ENCODE peak calls at places on chromosomes 3 and 15, in eight cellular contexts. X, Z, O, R, N, H, W and Y are unnamed samples.

GRCh38 chr3:184715943-184716651 is 4.2 kb upstream of the MAGEF1 start:
- DNase-seq in X (no peak), Z (no peak), O (no peak), R (no peak), N (no peak), H (no peak), W (no peak), Y (no peak)

GRCh38 chr3:160707187-160707789 is 30.3 kb downstream of the ARL14 start:
- DNase-seq in X (no peak), Z (peak), O (no peak), R (no peak), N (peak), H (no peak), W (peak), Y (no peak)

GRCh38 chr3:114983248-114983647 is 163.8 kb downstream of the ZBTB20 start:
- DNase-seq in X (no peak), Z (no peak), O (no peak), R (no peak), N (no peak), H (no peak), W (no peak), Y (no peak)

GRCh38 chr3:123520656-123521055 is 64.2 kb downstream of the HACD2 start:
- DNase-seq in X (no peak), Z (no peak), O (no peak), R (no peak), N (no peak), H (no peak), W (no peak), Y (no peak)

GRCh38 chr15:25886498-25887140 is 23.5 kb upstream of the ATP10A start:
- DNase-seq in X (no peak), Z (no peak), O (no peak), R (no peak), N (no peak), H (no peak), W (no peak), Y (no peak)

GRCh38 chr3:126527006-126527405 is 3.1 kb downstream of the CHST13 start:
- DNase-seq in X (no peak), Z (no peak), O (peak), R (peak), N (no peak), H (no peak), W (no peak), Y (no peak)

GRCh38 chr3:48897401-48898376 is 993 bp downstream of the SLC25A20 start:
- DNase-seq in X (peak), Z (no peak), O (no peak), R (peak), N (no peak), H (no peak), W (no peak), Y (no peak)

GRCh38 chr3:16978234-16978920 is 93.6 kb downstream of the PLCL2 start:
- DNase-seq in X (no peak), Z (no peak), O (no peak), R (no peak), N (no peak), H (no peak), W (no peak), Y (no peak)

GRCh38 chr3:152402698-152403456 is 134.1 kb downstream of the MBNL1 start:
- DNase-seq in X (no peak), Z (no peak), O (no peak), R (no peak), N (no peak), H (no peak), W (no peak), Y (no peak)

GRCh38 chr3:141407043-141407442 is 38.7 kb downstream of the ZBTB38 start:
- DNase-seq in X (no peak), Z (no peak), O (no peak), R (no peak), N (no peak), H (no peak), W (no peak), Y (no peak)

GRCh38 chr15:30859091-30859874 is 44.4 kb upstream of the FAN1 start:
- DNase-seq in X (no peak), Z (peak), O (no peak), R (no peak), N (peak), H (no peak), W (peak), Y (no peak)

GRCh38 chr3:15148614-15149013 is 49.7 kb upstream of the RBSN start:
- DNase-seq in X (no peak), Z (peak), O (peak), R (no peak), N (peak), H (peak), W (peak), Y (no peak)

GRCh38 chr15:68200016-68200861 is 4.9 kb downstream of the CALML4 start:
- DNase-seq in X (no peak), Z (no peak), O (no peak), R (no peak), N (peak), H (no peak), W (no peak), Y (no peak)

GRCh38 chr3:23740517-23741402 is 65.0 kb upstream of the UBE2E1 start:
- DNase-seq in X (no peak), Z (no peak), O (no peak), R (peak), N (no peak), H (no peak), W (peak), Y (no peak)

GRCh38 chr3:29212789-29213433 is 68.0 kb upstream of the RBMS3 start:
- DNase-seq in X (no peak), Z (no peak), O (no peak), R (no peak), N (no peak), H (no peak), W (no peak), Y (no peak)

GRCh38 chr3:171347017-171347979 is 112.9 kb downstream of the TNIK start:
- DNase-seq in X (no peak), Z (no peak), O (no peak), R (peak), N (peak), H (no peak), W (no peak), Y (no peak)

GRCh38 chr3:154678271-154678670 is 248.3 kb upstream of the GPR149 start:
- DNase-seq in X (no peak), Z (no peak), O (no peak), R (no peak), N (no peak), H (no peak), W (no peak), Y (no peak)

GRCh38 chr3:164524201-164524600 is 554.1 kb downstream of the SI start:
- DNase-seq in X (no peak), Z (no peak), O (no peak), R (no peak), N (no peak), H (no peak), W (no peak), Y (no peak)

GRCh38 chr3:87509401-87509800 is 233.0 kb upstream of the POU1F1 start:
- DNase-seq in X (no peak), Z (peak), O (no peak), R (no peak), N (no peak), H (peak), W (no peak), Y (no peak)

GRCh38 chr15:42498212-42499038 is 3.0 kb downstream of the SNAP23 start:
- DNase-seq in X (no peak), Z (no peak), O (no peak), R (no peak), N (no peak), H (no peak), W (no peak), Y (no peak)

GRCh38 chr3:45055032-45055410 is 28.9 kb downstream of the CLEC3B start:
- DNase-seq in X (no peak), Z (no peak), O (no peak), R (no peak), N (no peak), H (no peak), W (no peak), Y (no peak)

GRCh38 chr3:11655188-11655928 is 11.6 kb upstream of the VGLL4 start:
- DNase-seq in X (no peak), Z (peak), O (peak), R (no peak), N (peak), H (peak), W (peak), Y (no peak)

GRCh38 chr3:12706504-12707253 is 42.8 kb upstream of the RAF1 start:
- DNase-seq in X (peak), Z (peak), O (peak), R (peak), N (peak), H (peak), W (peak), Y (peak)

GRCh38 chr3:181103605-181104004 is 114.1 kb upstream of the DNAJC19 start:
- DNase-seq in X (no peak), Z (peak), O (no peak), R (no peak), N (peak), H (peak), W (no peak), Y (no peak)

GRCh38 chr3:10248984-10249748 is 907 bp downstream of the TATDN2 start:
- DNase-seq in X (peak), Z (peak), O (peak), R (peak), N (peak), H (peak), W (peak), Y (peak)

GRCh38 chr3:109903100-109903499 is 565.8 kb upstream of the DPPA4 start:
- DNase-seq in X (no peak), Z (peak), O (no peak), R (no peak), N (peak), H (no peak), W (no peak), Y (no peak)
- TF ChIP-seq CTCF in X (no peak), Z (peak), O (no peak), R (no peak), N (no peak), H (no peak), W (no peak), Y (no peak)

GRCh38 chr3:178739720-178740119 is 203.5 kb downstream of the KCNMB2 start:
- DNase-seq in X (no peak), Z (no peak), O (no peak), R (no peak), N (no peak), H (no peak), W (no peak), Y (no peak)
- TF ChIP-seq CTCF in X (no peak), Z (no peak), O (no peak), R (no peak), N (no peak), H (no peak), W (no peak), Y (no peak)

DNA sequence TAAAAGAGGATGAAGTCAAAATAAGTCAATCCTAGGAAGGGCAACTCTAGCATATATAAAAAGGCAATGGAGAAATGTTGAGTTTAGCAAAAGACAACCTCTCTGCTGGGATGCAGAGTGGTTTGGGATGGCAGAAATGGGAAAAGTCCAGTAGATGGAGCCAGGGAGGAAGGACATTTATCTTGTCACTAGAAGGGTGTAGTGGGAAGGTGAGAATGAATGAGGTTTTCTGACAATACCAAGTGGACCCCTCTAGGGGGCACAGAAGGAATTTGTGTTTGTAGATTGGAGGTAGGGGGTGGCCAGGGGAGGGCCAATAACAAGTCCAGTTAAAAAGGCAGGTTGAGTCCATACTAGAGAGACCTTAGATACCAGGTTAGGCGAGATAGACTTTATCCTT is 80.0 kb downstream of the THSD4 start:
- DNase-seq in X (no peak), Z (peak), O (no peak), R (no peak), N (no peak), H (no peak), W (peak), Y (no peak)
- TF ChIP-seq CTCF in X (no peak), Z (peak), O (no peak), R (no peak), N (peak), H (peak), W (peak), Y (no peak)

GRCh38 chr15:92224843-92225242 is 168.8 kb upstream of the ST8SIA2 start:
- DNase-seq in X (no peak), Z (no peak), O (no peak), R (no peak), N (no peak), H (no peak), W (no peak), Y (no peak)

GRCh38 chr15:92231461-92231860 is 162.2 kb upstream of the ST8SIA2 start:
- DNase-seq in X (no peak), Z (no peak), O (no peak), R (no peak), N (no peak), H (no peak), W (no peak), Y (no peak)

GRCh38 chr15:92228830-92229229 is 164.9 kb upstream of the ST8SIA2 start:
- DNase-seq in X (no peak), Z (no peak), O (no peak), R (no peak), N (no peak), H (no peak), W (no peak), Y (no peak)

DNA sequence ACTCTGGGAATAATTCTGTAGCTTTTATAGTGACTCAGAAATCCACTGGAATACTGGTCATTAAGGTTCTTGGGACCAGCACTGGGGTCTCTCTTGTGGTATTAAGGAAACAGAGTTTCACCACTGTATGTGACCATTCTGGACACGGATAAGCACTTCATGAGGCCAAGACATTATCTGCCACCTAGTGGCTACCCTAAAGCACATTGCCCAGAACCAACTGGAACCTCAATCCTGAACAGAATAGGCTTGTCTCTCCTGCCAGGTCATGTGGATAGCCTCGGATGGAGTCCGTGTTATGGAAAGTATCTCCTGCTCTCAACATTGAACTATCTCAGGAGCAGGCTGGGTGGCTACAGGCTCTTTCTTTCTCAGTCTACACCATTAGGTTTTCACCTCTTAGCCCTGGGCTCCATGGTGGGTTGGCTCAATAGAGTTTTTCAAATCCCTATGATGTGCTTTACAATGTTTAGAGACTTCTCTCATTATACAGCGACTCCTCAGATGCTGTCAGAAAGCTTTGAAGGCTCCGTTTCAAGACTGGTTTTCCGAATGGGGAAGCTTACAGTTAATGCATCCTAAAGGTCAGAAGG is 167.6 kb upstream of the ST8SIA2 start:
- DNase-seq in X (no peak), Z (peak), O (no peak), R (no peak), N (peak), H (peak), W (no peak), Y (no peak)
- TF ChIP-seq CTCF in X (no peak), Z (peak), O (peak), R (no peak), N (peak), H (peak), W (peak), Y (no peak)

DNA sequence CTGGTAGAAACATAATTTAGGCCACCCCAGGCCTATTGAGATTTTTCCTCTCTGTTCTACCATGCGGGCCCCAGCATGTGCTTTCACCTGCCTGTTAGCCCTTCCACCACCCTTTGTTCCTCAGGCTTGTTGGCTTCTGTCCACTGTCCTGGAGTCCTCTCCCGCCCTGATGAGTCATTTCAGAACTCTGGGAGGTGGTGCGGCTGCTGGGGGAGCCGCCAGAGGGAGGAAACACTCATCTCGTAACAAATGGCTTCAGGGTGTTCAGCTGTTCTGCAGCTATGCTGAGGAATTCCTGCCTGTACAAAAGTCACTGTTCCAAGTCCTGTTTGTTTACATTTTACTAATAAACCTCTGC is 36.3 kb downstream of the LRTM1 start:
- DNase-seq in X (no peak), Z (no peak), O (no peak), R (no peak), N (peak), H (no peak), W (peak), Y (no peak)
- TF ChIP-seq CTCF in X (no peak), Z (no peak), O (no peak), R (no peak), N (peak), H (no peak), W (peak), Y (no peak)

DNA sequence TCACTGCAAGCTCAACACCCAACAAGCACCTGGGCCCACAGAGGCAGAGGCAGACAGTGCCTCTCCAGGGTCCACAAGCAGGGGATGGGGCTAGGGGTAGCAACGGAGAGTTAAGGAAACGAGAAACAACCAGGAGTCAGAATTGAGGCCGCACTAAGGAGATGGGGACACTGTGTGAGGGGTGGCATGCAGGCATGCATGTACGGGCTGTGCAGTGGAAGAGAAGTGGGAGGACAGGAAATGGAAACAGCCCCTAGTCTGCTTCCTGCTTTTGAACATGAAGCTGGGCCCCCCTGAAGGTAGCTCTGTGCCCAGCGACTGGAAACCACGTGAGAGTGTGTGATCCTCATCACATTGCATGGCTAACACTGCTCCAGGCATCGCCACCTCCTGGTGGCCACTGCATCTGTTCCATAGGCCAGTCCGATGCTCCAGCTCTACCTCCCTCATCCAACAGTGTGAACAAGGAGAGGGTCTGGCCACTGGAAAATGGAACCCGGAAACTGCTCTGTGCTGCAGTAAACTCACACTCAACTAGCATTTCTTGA is 44.0 kb downstream of the XXYLT1 start:
- DNase-seq in X (no peak), Z (peak), O (peak), R (no peak), N (peak), H (no peak), W (no peak), Y (no peak)
- TF ChIP-seq CTCF in X (no peak), Z (peak), O (no peak), R (peak), N (peak), H (no peak), W (no peak), Y (no peak)

GRCh38 chr3:32420138-32420981 is 28.7 kb downstream of the CMTM7 start:
- DNase-seq in X (no peak), Z (peak), O (no peak), R (no peak), N (peak), H (peak), W (peak), Y (peak)
- TF ChIP-seq CTCF in X (no peak), Z (peak), O (no peak), R (no peak), N (peak), H (no peak), W (no peak), Y (no peak)